ENCODE peak calls at places on chromosomes 4 and X, in ten cellular contexts. A, G, R, C, N, L, V, H, T and Z are unnamed samples.

GRCh38 chr4:126046081-126046614 is 731.4 kb downstream of the FAT4 start:
- DNase-seq in A (no peak), G (no peak), R (no peak), C (no peak), N (no peak), L (no peak), V (no peak), H (no peak), T (no peak), Z (no peak)

GRCh38 chr4:145487626-145488025 is 6.0 kb downstream of the SMAD1 start:
- DNase-seq in A (no peak), G (no peak), R (no peak), C (no peak), N (no peak), L (no peak), V (no peak), H (no peak), T (no peak), Z (no peak)

GRCh38 chrX:67607436-67607835 is 63.6 kb downstream of the AR start:
- DNase-seq in A (no peak), G (no peak), R (no peak), C (no peak), N (no peak), L (no peak), V (no peak), H (no peak), T (no peak), Z (no peak)

GRCh38 chr4:24212642-24213041 is 322.8 kb upstream of the PPARGC1A start:
- DNase-seq in A (no peak), G (no peak), R (no peak), C (no peak), N (no peak), L (no peak), V (no peak), H (no peak), T (no peak), Z (no peak)

GRCh38 chrX:18151157-18151556 is 69.5 kb downstream of the BEND2 start:
- DNase-seq in A (no peak), G (no peak), R (no peak), C (no peak), N (no peak), L (no peak), V (no peak), H (no peak), T (no peak), Z (no peak)

GRCh38 chr4:169060396-169061081 is 50.5 kb upstream of the CBR4 start:
- DNase-seq in A (no peak), G (no peak), R (no peak), C (no peak), N (peak), L (no peak), V (no peak), H (no peak), T (no peak), Z (no peak)

GRCh38 chrX:52277666-52278065 is 91.2 kb upstream of the XAGE2 start:
- DNase-seq in A (no peak), G (no peak), R (no peak), C (no peak), N (no peak), L (no peak), V (no peak), H (no peak), T (no peak), Z (no peak)

GRCh38 chrX:118974908-118975671 is 672 bp downstream of the LONRF3 start:
- DNase-seq in A (peak), G (peak), R (no peak), C (no peak), N (peak), L (peak), V (no peak), H (no peak), T (no peak), Z (no peak)

GRCh38 chr4:70607454-70607853 is 15.4 kb downstream of the AMBN start:
- DNase-seq in A (no peak), G (no peak), R (no peak), C (no peak), N (no peak), L (no peak), V (no peak), H (no peak), T (no peak), Z (no peak)

GRCh38 chr4:5124876-5125275 is 73.6 kb downstream of the STK32B start:
- DNase-seq in A (no peak), G (no peak), R (no peak), C (no peak), N (no peak), L (no peak), V (no peak), H (no peak), T (no peak), Z (no peak)

GRCh38 chr4:170875868-170876267 is 786.1 kb upstream of the AADAT start:
- DNase-seq in A (no peak), G (no peak), R (peak), C (no peak), N (no peak), L (no peak), V (no peak), H (peak), T (no peak), Z (no peak)